ENCODE peak calls at places on chromosomes 7 and 10, in seven cellular contexts. Z, N, E, L, H, T and O are unnamed samples.

GRCh38 chr7:83148776-83149175 is 13.9 kb downstream of the PCLO start:
- DNase-seq in Z (no peak), N (no peak), E (peak; percentile 10), L (no peak), H (no peak), T (no peak), O (no peak)

GRCh38 chr10:80900661-80901060 is 363.0 kb downstream of the SH2D4B start:
- DNase-seq in Z (no peak), N (no peak), E (no peak), L (no peak), H (no peak), T (no peak), O (no peak)

GRCh38 chr7:17292858-17293257 is 5.6 kb upstream of the AHR start:
- DNase-seq in Z (no peak), N (no peak), E (no peak), L (no peak), H (no peak), T (no peak), O (no peak)

GRCh38 chr10:128071417-128071782 is 54.8 kb downstream of the MKI67 start:
- DNase-seq in Z (no peak), N (no peak), E (no peak), L (no peak), H (no peak), T (no peak), O (no peak)

GRCh38 chr10:69802424-69803161 is 887 bp downstream of the COL13A1 start:
- DNase-seq in Z (no peak), N (peak; percentile 88), E (no peak), L (peak; percentile 88), H (no peak), T (no peak), O (peak; percentile 17)

GRCh38 chr10:115762029-115762428 is 511.0 kb downstream of the GFRA1 start:
- DNase-seq in Z (no peak), N (no peak), E (no peak), L (no peak), H (no peak), T (no peak), O (no peak)

GRCh38 chr7:17706734-17707133 is 233.6 kb downstream of the SNX13 start:
- DNase-seq in Z (no peak), N (no peak), E (peak; percentile 49), L (peak; percentile 43), H (peak; percentile 42), T (no peak), O (no peak)

GRCh38 chr7:2760098-2760889 is 72.3 kb downstream of the AMZ1 start:
- DNase-seq in Z (no peak), N (peak; percentile 73), E (peak; percentile 66), L (peak; percentile 85), H (peak; percentile 78), T (peak; percentile 82), O (peak; percentile 86)

GRCh38 chr7:129774359-129774758 is 162.8 kb downstream of the NRF1 start:
- DNase-seq in Z (no peak), N (no peak), E (no peak), L (peak; percentile 67), H (no peak), T (peak; percentile 47), O (no peak)

GRCh38 chr10:6050801-6051445 is 11.2 kb downstream of the IL2RA start:
- DNase-seq in Z (peak; percentile 29), N (peak; percentile 58), E (peak; percentile 39), L (peak; percentile 31), H (peak; percentile 77), T (no peak), O (peak; percentile 80)

GRCh38 chr7:134014935-134015334 is 112.2 kb upstream of the LRGUK start:
- DNase-seq in Z (no peak), N (no peak), E (no peak), L (no peak), H (no peak), T (no peak), O (no peak)

GRCh38 chr10:89966211-89966610 is 264.8 kb downstream of the KIF20B start:
- DNase-seq in Z (no peak), N (no peak), E (no peak), L (no peak), H (no peak), T (no peak), O (no peak)

GRCh38 chr10:100520811-100521210 is 1.1 kb upstream of the SEC31B start:
- DNase-seq in Z (no peak), N (no peak), E (no peak), L (no peak), H (no peak), T (no peak), O (no peak)

GRCh38 chr10:122374859-122375721 is 582 bp downstream of the PLEKHA1 start:
- DNase-seq in Z (no peak), N (peak; percentile 94), E (peak; percentile 49), L (peak; percentile 80), H (peak; percentile 67), T (peak; percentile 83), O (peak; percentile 64)

GRCh38 chr7:16754869-16755317 is 1.3 kb downstream of the TSPAN13 start:
- DNase-seq in Z (no peak), N (no peak), E (no peak), L (no peak), H (no peak), T (no peak), O (no peak)

GRCh38 chr7:30596721-30597120 is 2.0 kb downstream of the GARS1 start:
- DNase-seq in Z (no peak), N (no peak), E (no peak), L (no peak), H (no peak), T (no peak), O (no peak)

GRCh38 chr7:148472406-148472805 is 118.2 kb upstream of the C7orf33 start:
- DNase-seq in Z (no peak), N (no peak), E (no peak), L (no peak), H (peak; percentile 17), T (no peak), O (no peak)

GRCh38 chr10:124614003-124614659 is 130.0 kb downstream of the FAM53B start:
- DNase-seq in Z (no peak), N (no peak), E (no peak), L (no peak), H (no peak), T (no peak), O (no peak)

GRCh38 chr7:114082934-114083647 is 164.3 kb upstream of the PPP1R3A start:
- DNase-seq in Z (peak; percentile 14), N (peak; percentile 81), E (peak; percentile 8), L (peak; percentile 37), H (no peak), T (peak; percentile 60), O (peak; percentile 59)

GRCh38 chr7:83166-83840 is 109.1 kb upstream of the FAM20C start:
- DNase-seq in Z (peak; percentile 40), N (no peak), E (no peak), L (no peak), H (peak; percentile 16), T (no peak), O (peak; percentile 10)

GRCh38 chr10:102502337-102503151 is at the start of gene ACTR1A:
- DNase-seq in Z (peak; percentile 88), N (peak; percentile 97), E (peak; percentile 94), L (peak; percentile 80), H (peak; percentile 97), T (peak; percentile 97), O (peak; percentile 96)

GRCh38 chr10:102500621-102501149 is 1.8 kb downstream of the ACTR1A start:
- DNase-seq in Z (no peak), N (no peak), E (no peak), L (no peak), H (no peak), T (no peak), O (no peak)

GRCh38 chr10:102503264-102504178 is at the start of gene SUFU:
- DNase-seq in Z (peak; percentile 97), N (peak; percentile 99), E (peak; percentile 88), L (peak; percentile 98), H (peak; percentile 99), T (peak; percentile 99), O (peak; percentile 98)

GRCh38 chr10:102501201-102502028 is 1.1 kb downstream of the ACTR1A start:
- DNase-seq in Z (no peak), N (no peak), E (no peak), L (no peak), H (no peak), T (no peak), O (no peak)

GRCh38 chr10:102502029-102502336 is 529 bp downstream of the ACTR1A start:
- DNase-seq in Z (peak; percentile 98), N (peak; percentile 93), E (peak; percentile 98), L (peak; percentile 97), H (peak; percentile 99), T (peak; percentile 100), O (peak; percentile 100)
- H3K4me1 ChIP-seq in Z (peaks cover 67% of the 10 kb centered on the region), N (peaks cover 48% of the 10 kb centered on the region), E (peaks cover 17% of the 10 kb centered on the region), L (peaks cover 8% of the 10 kb centered on the region), H (peaks cover 80% of the 10 kb centered on the region), T (peaks cover 66% of the 10 kb centered on the region), O (peaks cover 5% of the 10 kb centered on the region)

DNA sequence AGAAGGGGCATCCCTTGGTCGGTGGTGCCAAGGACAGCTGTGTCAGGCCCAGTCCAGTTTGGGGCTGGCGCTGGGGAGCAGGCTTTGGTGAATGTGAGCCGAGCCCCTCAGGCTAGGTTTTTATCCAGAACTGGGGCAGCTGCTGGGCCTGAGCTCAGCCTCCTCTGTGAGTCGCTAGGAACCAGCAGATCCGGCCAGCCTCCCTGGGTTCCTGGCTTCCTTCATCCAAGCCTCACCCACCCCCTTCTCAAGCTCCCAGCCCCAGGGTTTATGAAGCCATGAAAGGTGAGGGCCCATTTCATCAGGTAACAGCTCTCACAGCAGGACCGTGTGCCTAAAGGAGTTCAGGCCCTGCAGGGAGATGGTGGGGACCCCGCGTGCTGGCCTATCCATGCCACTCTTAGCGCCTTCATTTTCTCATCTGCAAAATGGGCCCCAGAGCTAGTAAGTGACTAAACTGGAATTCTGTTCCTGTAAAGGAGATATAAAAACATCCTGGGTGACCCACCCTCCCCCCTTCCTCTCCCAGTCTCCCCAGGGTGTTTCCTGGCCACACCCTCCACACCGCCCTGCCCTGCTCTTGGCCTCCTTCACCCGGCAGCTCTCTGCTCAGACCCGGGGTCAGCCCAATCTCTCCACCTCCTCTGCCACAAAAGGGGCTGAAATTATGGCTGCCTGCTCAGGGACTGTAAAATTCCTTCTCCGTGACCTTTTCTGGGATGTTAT is 70.8 kb downstream of the C10orf105 start:
- DNase-seq in Z (no peak), N (no peak), E (no peak), L (no peak), H (no peak), T (no peak), O (no peak)
- TF ChIP-seq EP300 in Z (no peak), N (no peak), E (no peak), L (no peak), H (no peak), T (no peak), O (no peak)

GRCh38 chr7:57646901-57647246 is 196.9 kb downstream of the ZNF716 start:
- DNase-seq in Z (no peak), N (peak; percentile 54), E (no peak), L (peak; percentile 67), H (no peak), T (no peak), O (no peak)

GRCh38 chr7:57653262-57653830 is 203.4 kb downstream of the ZNF716 start:
- DNase-seq in Z (no peak), N (peak; percentile 71), E (no peak), L (no peak), H (no peak), T (no peak), O (no peak)

GRCh38 chr7:57646219-57646900 is 196.4 kb downstream of the ZNF716 start:
- DNase-seq in Z (no peak), N (peak; percentile 45), E (no peak), L (no peak), H (no peak), T (no peak), O (no peak)

GRCh38 chr7:57651006-57651405 is 201.0 kb downstream of the ZNF716 start:
- DNase-seq in Z (no peak), N (peak; percentile 64), E (no peak), L (peak; percentile 78), H (no peak), T (no peak), O (no peak)
- H3K9me3 ChIP-seq in Z (no peaks in the 10 kb centered on the region), N (no peaks in the 10 kb centered on the region), E (no peaks in the 10 kb centered on the region), L (no peaks in the 10 kb centered on the region), H (no peaks in the 10 kb centered on the region), T (peaks cover 27% of the 10 kb centered on the region), O (no peaks in the 10 kb centered on the region)

GRCh38 chr10:96691761-96692160 is 28.6 kb downstream of the PIK3AP1 start:
- DNase-seq in Z (no peak), N (no peak), E (no peak), L (no peak), H (no peak), T (no peak), O (no peak)
- H3K4me1 ChIP-seq in Z (no peaks in the 10 kb centered on the region), N (peaks cover 15% of the 10 kb centered on the region), E (no peaks in the 10 kb centered on the region), L (no peaks in the 10 kb centered on the region), H (no peaks in the 10 kb centered on the region), T (no peaks in the 10 kb centered on the region), O (no peaks in the 10 kb centered on the region)